ENCODE peak calls at places on chromosomes 7 and 10, in eight cellular contexts. C is T-helper 2 cell, P is H7, F is ureter, J is occipital lobe, N is lower lobe of right lung, I is SHP77, H is RPMI7951. R is an unnamed sample.

GRCh38 chr7:97460433-97460832 is 271.5 kb upstream of the TAC1 start:
- DNase-seq in C (no peak), P (no peak), F (no peak), J (no peak), N (no peak), I (no peak), H (no peak), R (no peak)

GRCh38 chr7:124208173-124208572 is 175.3 kb upstream of the TMEM229A start:
- DNase-seq in C (no peak), P (no peak), F (no peak), J (no peak), N (no peak), I (no peak), H (no peak), R (no peak)

GRCh38 chr7:46539892-46540483 is 618.9 kb upstream of the IGFBP3 start:
- DNase-seq in C (no peak), P (peak), F (no peak), J (no peak), N (no peak), I (no peak), H (no peak), R (no peak)

GRCh38 chr7:25951414-25952276 is 200.4 kb upstream of the NFE2L3 start:
- DNase-seq in C (no peak), P (peak), F (no peak), J (peak), N (no peak), I (peak), H (peak), R (no peak)

GRCh38 chr10:59557642-59558041 is 152.0 kb downstream of the SLC16A9 start:
- DNase-seq in C (no peak), P (no peak), F (no peak), J (no peak), N (no peak), I (no peak), H (no peak), R (no peak)

GRCh38 chr10:13920031-13920430 is 333.3 kb downstream of the PRPF18 start:
- DNase-seq in C (no peak), P (no peak), F (no peak), J (no peak), N (no peak), I (no peak), H (no peak), R (no peak)

GRCh38 chr10:118922226-118922625 is 107.3 kb upstream of the NANOS1 start:
- DNase-seq in C (no peak), P (no peak), F (no peak), J (no peak), N (no peak), I (no peak), H (peak), R (no peak)

GRCh38 chr10:122225324-122225723 is 45.8 kb upstream of the BTBD16 start:
- DNase-seq in C (no peak), P (no peak), F (no peak), J (no peak), N (no peak), I (no peak), H (no peak), R (no peak)

GRCh38 chr7:14759785-14760184 is 142.8 kb downstream of the DGKB start:
- DNase-seq in C (no peak), P (no peak), F (no peak), J (no peak), N (no peak), I (no peak), H (no peak), R (no peak)

GRCh38 chr10:61942997-61943457 is 41.5 kb downstream of the ARID5B start:
- DNase-seq in C (peak), P (no peak), F (no peak), J (no peak), N (no peak), I (no peak), H (peak), R (no peak)

GRCh38 chr7:131231381-131232220 is 96.1 kb upstream of the MKLN1 start:
- DNase-seq in C (peak), P (no peak), F (no peak), J (no peak), N (no peak), I (no peak), H (peak), R (peak)

R was measured in activated CD4-positive, CD25-positive, alpha-beta regulatory T cell treated with anti-CD3 and anti-CD28 coated beads, Interleukin-2, amount 50 U/mL, for 72 hours.